ENCODE peak calls at places on chromosome 9, in six cellular contexts. B is Jurkat, Clone E6-1; G is bronchial epithelial cell; E is adrenal gland; L is thoracic aorta; S is BE2C. P is an unnamed sample.

GRCh38 chr9:138020795-138021182 is 143.2 kb downstream of the CACNA1B start:
- DNase-seq in E (peak; percentile 30), B (no peak), S (no peak), G (no peak), L (no peak), P (no peak)

GRCh38 chr9:107293555-107294085 is 10.5 kb downstream of the RAD23B start:
- DNase-seq in E (peak; percentile 71), B (no peak), L (no peak), G (no peak), S (no peak), P (no peak)

GRCh38 chr9:85941617-85941930 is 628 bp downstream of the NAA35 start:
- DNase-seq in S (no peak), L (no peak), G (no peak), B (no peak), E (no peak), P (no peak)

GRCh38 chr9:120919639-120920494 is 6.7 kb downstream of the TRAF1 start:
- DNase-seq in G (no peak), E (no peak), L (no peak), B (no peak), S (no peak), P (no peak)

GRCh38 chr9:114172981-114173833 is 17.9 kb downstream of the COL27A1 start:
- DNase-seq in L (no peak), S (no peak), E (peak; percentile 74), G (peak; percentile 69), B (no peak), P (no peak)

GRCh38 chr9:93097496-93098205 is 1.6 kb downstream of the CARD19 start:
- DNase-seq in E (peak; percentile 60), G (no peak), L (no peak), B (no peak), S (no peak), P (no peak)

GRCh38 chr9:12718482-12719026 is 25.4 kb downstream of the TYRP1 start:
- DNase-seq in G (peak; percentile 61), S (peak; percentile 33), E (no peak), L (no peak), B (no peak), P (no peak)

GRCh38 chr9:133991964-133992779 is at the start of gene VAV2:
- DNase-seq in L (no peak), S (peak; percentile 72), G (peak; percentile 34), E (peak; percentile 85), B (no peak), P (peak; percentile 81)

GRCh38 chr9:19193029-19193324 is 37.5 kb upstream of the DENND4C start:
- DNase-seq in B (no peak), E (no peak), S (no peak), G (peak; percentile 15), L (no peak), P (no peak)

GRCh38 chr9:13705913-13706312 is 426.4 kb upstream of the MPDZ start:
- DNase-seq in L (no peak), E (peak; percentile 60), S (peak; percentile 38), B (no peak), G (no peak), P (no peak)

GRCh38 chr9:16275795-16276624 is 594.5 kb downstream of the BNC2 start:
- DNase-seq in S (no peak), G (peak; percentile 34), E (peak; percentile 40), B (no peak), L (peak; percentile 41), P (no peak)

GRCh38 chr9:14633148-14633547 is 60.1 kb downstream of the ZDHHC21 start:
- DNase-seq in E (no peak), L (no peak), S (no peak), B (no peak), G (no peak), P (no peak)

GRCh38 chr9:36781532-36781931 is 208.8 kb downstream of the MELK start:
- DNase-seq in L (no peak), S (peak; percentile 63), B (no peak), E (peak; percentile 80), G (peak; percentile 21), P (no peak)

GRCh38 chr9:135702002-135702721 is at the start of gene KCNT1:
- DNase-seq in E (peak; percentile 68), S (peak; percentile 75), L (no peak), B (no peak), G (no peak), P (peak; percentile 77)
- H3K4me3 ChIP-seq in E (no peak within 1 kb of the TSS), S (peak within 1 kb of the TSS; percentile 53), L (peak within 1 kb of the TSS; percentile 53), B (no peak within 1 kb of the TSS), G (no peak within 1 kb of the TSS), P (no peak within 1 kb of the TSS)

GRCh38 chr9:5608298-5609254 is 20.3 kb upstream of the RIC1 start:
- DNase-seq in S (no peak), L (no peak), E (no peak), B (no peak), G (no peak), P (no peak)
- H3K4me3 ChIP-seq in S (no peak overlapping the region), L (peak overlapping the region; percentile 70), E (no peak overlapping the region), B (no peak overlapping the region), G (no peak overlapping the region), P (peak overlapping the region; percentile 50)

GRCh38 chr9:74610523-74611061 is 113.5 kb downstream of the RORB start:
- DNase-seq in G (no peak), E (no peak), L (no peak), S (no peak), B (no peak), P (no peak)
- H3K4me3 ChIP-seq in G (no peak overlapping the region), E (no peak overlapping the region), L (no peak overlapping the region), S (no peak overlapping the region), B (no peak overlapping the region), P (peak overlapping the region; percentile 13)

GRCh38 chr9:136527131-136527530 is 18.7 kb downstream of the NOTCH1 start:
- DNase-seq in G (no peak), L (no peak), B (no peak), E (no peak), S (no peak), P (no peak)

GRCh38 chr9:136528716-136529341 is 17.0 kb downstream of the NOTCH1 start:
- DNase-seq in B (no peak), S (no peak), L (no peak), G (no peak), E (no peak), P (no peak)

GRCh38 chr9:136526625-136527066 is 19.2 kb downstream of the NOTCH1 start:
- DNase-seq in G (no peak), E (no peak), S (no peak), L (no peak), B (no peak), P (no peak)

GRCh38 chr9:136529516-136530471 is 16.1 kb downstream of the NOTCH1 start:
- DNase-seq in B (peak; percentile 65), S (no peak), E (no peak), L (no peak), G (no peak), P (no peak)

DNA sequence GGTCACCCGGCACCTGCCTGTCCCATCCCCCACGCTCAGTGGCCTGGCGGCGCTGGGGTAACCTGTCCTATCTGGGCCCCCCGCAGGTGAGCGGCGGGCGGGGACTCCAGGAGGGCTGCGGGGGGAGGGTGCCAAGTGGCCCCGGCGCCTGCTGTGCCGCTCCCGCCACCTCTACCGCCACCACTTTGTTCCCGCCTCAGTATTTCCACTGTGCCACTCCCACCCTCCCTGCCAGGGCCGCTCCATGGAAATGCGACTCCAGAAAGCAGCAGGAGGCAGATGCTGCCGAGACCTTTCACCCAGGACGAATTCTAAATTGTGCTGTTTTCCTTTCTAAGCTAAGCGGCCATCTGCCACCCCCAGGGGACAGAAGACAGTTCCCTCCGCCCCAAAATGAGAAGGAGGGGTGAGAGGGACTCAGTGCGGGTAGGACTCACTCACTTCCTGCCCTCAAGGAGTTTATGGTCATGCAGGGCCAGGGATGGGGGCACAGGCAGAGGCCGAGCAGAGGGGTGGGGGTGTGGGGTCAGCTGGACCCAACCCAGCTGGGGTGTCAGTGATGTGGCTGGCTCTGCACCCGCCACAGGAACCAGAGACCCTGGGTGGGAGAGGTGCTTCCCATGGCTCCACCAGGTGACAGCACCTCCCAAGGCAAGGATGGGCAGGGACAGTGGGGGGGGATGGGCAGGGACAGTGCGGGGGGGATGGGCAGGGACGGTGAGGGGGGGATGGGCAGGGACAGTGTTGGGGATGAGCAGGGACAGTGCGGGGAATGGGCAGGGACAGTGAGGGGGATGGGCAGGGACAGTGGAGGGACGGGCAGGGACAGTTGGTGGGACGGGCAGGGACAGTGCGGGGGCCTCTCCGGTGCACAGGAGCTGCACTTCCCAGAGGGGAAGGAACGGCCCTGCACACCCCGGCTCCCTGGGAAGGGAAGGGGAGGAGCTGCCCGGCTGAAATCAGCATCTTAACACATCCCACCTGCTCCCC is 17.8 kb downstream of the NOTCH1 start:
- DNase-seq in L (no peak), S (peak; percentile 46), G (no peak), B (no peak), E (no peak), P (peak; percentile 70)
- H3K4me3 ChIP-seq in L (no peak overlapping the region), S (no peak overlapping the region), G (no peak overlapping the region), B (no peak overlapping the region), E (no peak overlapping the region), P (no peak overlapping the region)

GRCh38 chr9:130718576-130718975 is 25.0 kb downstream of the EXOSC2 start:
- DNase-seq in L (no peak), B (no peak), S (no peak), E (peak; percentile 14), G (no peak), P (no peak)
- H3K4me3 ChIP-seq in L (no peak overlapping the region), B (no peak overlapping the region), S (no peak overlapping the region), E (no peak overlapping the region), G (no peak overlapping the region), P (no peak overlapping the region)

P was measured in Karpas-422.